ENCODE peak calls at places on chromosomes 16 and 17, in six cellular contexts. One of them, this sample, is unnamed.

GRCh38 chr17:55962931-55963378 is 190.3 kb upstream of the ANKFN1 start:
- DNase-seq in GM12878: no peak
- DNase-seq in SK-N-SH: no peak
- DNase-seq in H1: no peak
- DNase-seq in K562: no peak
- DNase-seq in HepG2: no peak
- DNase-seq in this sample: no peak

GRCh38 chr17:59651346-59651745 is 31.7 kb downstream of the CLTC start:
- DNase-seq in SK-N-SH: no peak
- DNase-seq in H1: no peak
- DNase-seq in HepG2: no peak
- DNase-seq in GM12878: no peak
- DNase-seq in K562: no peak
- DNase-seq in this sample: no peak

GRCh38 chr16:22198547-22199293 is 7.4 kb upstream of the EEF2K start:
- DNase-seq in GM12878: no peak
- DNase-seq in K562: no peak
- DNase-seq in HepG2: no peak
- DNase-seq in SK-N-SH: no peak
- DNase-seq in H1: no peak
- DNase-seq in this sample: no peak

GRCh38 chr16:58628845-58629680 is 563 bp downstream of the CNOT1 start:
- DNase-seq in GM12878: peak; percentile 17
- DNase-seq in H1: no peak
- DNase-seq in HepG2: peak; percentile 55
- DNase-seq in K562: peak; percentile 83
- DNase-seq in SK-N-SH: no peak
- DNase-seq in this sample: no peak

GRCh38 chr16:31385680-31386079 is 7.5 kb upstream of the ITGAD start:
- DNase-seq in HepG2: no peak
- DNase-seq in SK-N-SH: no peak
- DNase-seq in H1: no peak
- DNase-seq in K562: no peak
- DNase-seq in GM12878: no peak
- DNase-seq in this sample: peak; percentile 15

GRCh38 chr16:12260647-12261262 is 284.2 kb downstream of the SNX29 start:
- DNase-seq in GM12878: no peak
- DNase-seq in H1: no peak
- DNase-seq in K562: peak; percentile 82
- DNase-seq in SK-N-SH: no peak
- DNase-seq in HepG2: peak; percentile 94
- DNase-seq in this sample: peak; percentile 36

GRCh38 chr17:73089918-73090317 is 2.6 kb downstream of the SLC39A11 start:
- DNase-seq in SK-N-SH: no peak
- DNase-seq in H1: no peak
- DNase-seq in HepG2: peak; percentile 73
- DNase-seq in K562: no peak
- DNase-seq in GM12878: no peak
- DNase-seq in this sample: no peak

GRCh38 chr16:47317465-47318240 is 143.2 kb downstream of the ITFG1 start:
- DNase-seq in HepG2: no peak
- DNase-seq in K562: no peak
- DNase-seq in H1: no peak
- DNase-seq in GM12878: no peak
- DNase-seq in SK-N-SH: no peak
- DNase-seq in this sample: no peak

GRCh38 chr17:29929006-29929543 is 953 bp downstream of the SSH2 start:
- DNase-seq in HepG2: peak; percentile 21
- DNase-seq in K562: peak; percentile 40
- DNase-seq in SK-N-SH: peak; percentile 38
- DNase-seq in H1: no peak
- DNase-seq in GM12878: no peak
- DNase-seq in this sample: no peak

GRCh38 chr17:77501101-77501566 is 360.4 kb downstream of the SEC14L1 start:
- DNase-seq in SK-N-SH: peak; percentile 75
- DNase-seq in HepG2: peak; percentile 43
- DNase-seq in H1: no peak
- DNase-seq in GM12878: no peak
- DNase-seq in K562: peak; percentile 68
- DNase-seq in this sample: no peak

GRCh38 chr16:85114909-85115567 is 2.8 kb upstream of the CIBAR2 start:
- DNase-seq in H1: peak; percentile 83
- DNase-seq in HepG2: peak; percentile 78
- DNase-seq in GM12878: peak; percentile 56
- DNase-seq in K562: peak; percentile 93
- DNase-seq in SK-N-SH: peak; percentile 92
- DNase-seq in this sample: peak; percentile 85

GRCh38 chr16:6682142-6682811 is 650.4 kb upstream of the RBFOX1 start:
- DNase-seq in H1: peak; percentile 53
- DNase-seq in HepG2: peak; percentile 20
- DNase-seq in K562: peak; percentile 59
- DNase-seq in SK-N-SH: peak; percentile 53
- DNase-seq in GM12878: no peak
- DNase-seq in this sample: no peak

GRCh38 chr16:83125999-83126568 is 499.3 kb downstream of the CDH13 start:
- DNase-seq in HepG2: no peak
- DNase-seq in K562: no peak
- DNase-seq in SK-N-SH: no peak
- DNase-seq in GM12878: no peak
- DNase-seq in H1: no peak
- DNase-seq in this sample: no peak

GRCh38 chr17:72400863-72401262 is 280.0 kb downstream of the SOX9 start:
- DNase-seq in K562: no peak
- DNase-seq in GM12878: no peak
- DNase-seq in HepG2: no peak
- DNase-seq in SK-N-SH: no peak
- DNase-seq in H1: no peak
- DNase-seq in this sample: no peak

GRCh38 chr17:45936610-45937009 is 42.3 kb downstream of the MAPT start:
- DNase-seq in K562: no peak
- DNase-seq in HepG2: no peak
- DNase-seq in SK-N-SH: peak; percentile 47
- DNase-seq in GM12878: no peak
- DNase-seq in H1: no peak
- DNase-seq in this sample: no peak

GRCh38 chr17:28521296-28522085 is 15.3 kb downstream of the FOXN1 start:
- DNase-seq in K562: no peak
- DNase-seq in GM12878: no peak
- DNase-seq in HepG2: no peak
- DNase-seq in SK-N-SH: no peak
- DNase-seq in H1: no peak
- DNase-seq in this sample: no peak

GRCh38 chr16:30785126-30786106 is 1.6 kb downstream of the ZNF629 start:
- DNase-seq in K562: no peak
- DNase-seq in SK-N-SH: no peak
- DNase-seq in GM12878: no peak
- DNase-seq in H1: no peak
- DNase-seq in HepG2: no peak
- DNase-seq in this sample: no peak

GRCh38 chr16:16022683-16023064 is 73.3 kb downstream of the ABCC1 start:
- DNase-seq in HepG2: no peak
- DNase-seq in H1: no peak
- DNase-seq in GM12878: no peak
- DNase-seq in SK-N-SH: no peak
- DNase-seq in K562: peak; percentile 81
- DNase-seq in this sample: no peak

GRCh38 chr17:75740631-75741077 is 19.4 kb downstream of the ITGB4 start:
- DNase-seq in HepG2: no peak
- DNase-seq in GM12878: no peak
- DNase-seq in K562: no peak
- DNase-seq in SK-N-SH: no peak
- DNase-seq in H1: no peak
- DNase-seq in this sample: no peak

GRCh38 chr17:31394544-31394943 is 3.1 kb downstream of the RAB11FIP4 start:
- DNase-seq in H1: peak; percentile 53
- DNase-seq in GM12878: no peak
- DNase-seq in SK-N-SH: no peak
- DNase-seq in K562: peak; percentile 73
- DNase-seq in HepG2: peak; percentile 56
- DNase-seq in this sample: no peak

GRCh38 chr16:85315871-85316270 is 203.6 kb upstream of the CIBAR2 start:
- DNase-seq in K562: no peak
- DNase-seq in H1: no peak
- DNase-seq in GM12878: no peak
- DNase-seq in SK-N-SH: no peak
- DNase-seq in HepG2: no peak
- DNase-seq in this sample: no peak

GRCh38 chr17:27294689-27295630 is 1.0 kb downstream of the WSB1 start:
- DNase-seq in H1: no peak
- DNase-seq in SK-N-SH: peak; percentile 48
- DNase-seq in K562: peak; percentile 91
- DNase-seq in HepG2: peak; percentile 31
- DNase-seq in GM12878: peak; percentile 66
- DNase-seq in this sample: peak; percentile 24

GRCh38 chr17:82246365-82247174 is 17.7 kb downstream of the SLC16A3 start:
- DNase-seq in H1: no peak
- DNase-seq in SK-N-SH: peak; percentile 44
- DNase-seq in GM12878: no peak
- DNase-seq in HepG2: no peak
- DNase-seq in K562: no peak
- DNase-seq in this sample: no peak

GRCh38 chr16:17466876-17467275 is 3.9 kb downstream of the XYLT1 start:
- DNase-seq in SK-N-SH: no peak
- DNase-seq in K562: no peak
- DNase-seq in HepG2: no peak
- DNase-seq in H1: no peak
- DNase-seq in GM12878: no peak
- DNase-seq in this sample: no peak

GRCh38 chr17:79619636-79620206 is 8.9 kb upstream of the RBFOX3 start:
- DNase-seq in GM12878: no peak
- DNase-seq in SK-N-SH: peak; percentile 29
- DNase-seq in H1: no peak
- DNase-seq in HepG2: no peak
- DNase-seq in K562: no peak
- DNase-seq in this sample: no peak
- H3K9ac ChIP-seq in GM12878: no peak overlapping the region
- H3K9ac ChIP-seq in SK-N-SH: no peak overlapping the region
- H3K9ac ChIP-seq in H1: no peak overlapping the region
- H3K9ac ChIP-seq in HepG2: no peak overlapping the region
- H3K9ac ChIP-seq in K562: no peak overlapping the region
- H3K9ac ChIP-seq in this sample: no peak overlapping the region

DNA sequence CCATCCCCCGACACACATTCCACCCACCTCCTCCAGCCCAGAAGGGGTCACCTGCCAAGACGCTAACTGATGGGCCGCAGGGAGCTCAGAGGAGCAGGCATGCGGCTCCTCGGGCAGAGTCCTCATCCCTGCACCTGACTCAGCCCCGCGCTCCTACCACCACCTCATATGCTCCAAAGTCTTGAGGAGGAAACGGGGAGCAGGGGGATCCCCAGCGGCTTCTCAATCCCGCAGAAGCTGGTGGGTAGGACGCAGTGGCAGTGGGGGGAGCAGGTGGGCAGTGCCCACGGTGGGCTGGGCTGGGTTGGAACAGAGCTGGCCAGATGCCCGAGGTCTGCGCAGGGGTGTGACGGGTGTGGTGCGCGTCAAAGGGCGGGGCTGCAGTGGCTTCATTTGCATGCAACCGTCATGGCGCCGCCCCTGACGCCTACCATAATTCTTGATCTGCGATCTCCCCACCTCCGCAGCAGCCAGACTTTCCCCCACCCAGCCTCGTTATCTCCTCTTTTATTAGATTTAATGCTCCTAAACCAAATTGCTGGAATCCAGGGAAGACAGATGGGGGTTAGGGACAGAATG is 39.0 kb upstream of the EMP2 start:
- DNase-seq in SK-N-SH: peak; percentile 75
- DNase-seq in K562: peak; percentile 71
- DNase-seq in H1: no peak
- DNase-seq in GM12878: no peak
- DNase-seq in HepG2: no peak
- DNase-seq in this sample: no peak
- H3K79me2 ChIP-seq in SK-N-SH: no peaks in the 10 kb centered on the region
- H3K79me2 ChIP-seq in K562: no peaks in the 10 kb centered on the region
- H3K79me2 ChIP-seq in H1: no peaks in the 10 kb centered on the region
- H3K79me2 ChIP-seq in GM12878: no peaks in the 10 kb centered on the region
- H3K79me2 ChIP-seq in HepG2: no peaks in the 10 kb centered on the region
- H3K79me2 ChIP-seq in this sample: no peaks in the 10 kb centered on the region

DNA sequence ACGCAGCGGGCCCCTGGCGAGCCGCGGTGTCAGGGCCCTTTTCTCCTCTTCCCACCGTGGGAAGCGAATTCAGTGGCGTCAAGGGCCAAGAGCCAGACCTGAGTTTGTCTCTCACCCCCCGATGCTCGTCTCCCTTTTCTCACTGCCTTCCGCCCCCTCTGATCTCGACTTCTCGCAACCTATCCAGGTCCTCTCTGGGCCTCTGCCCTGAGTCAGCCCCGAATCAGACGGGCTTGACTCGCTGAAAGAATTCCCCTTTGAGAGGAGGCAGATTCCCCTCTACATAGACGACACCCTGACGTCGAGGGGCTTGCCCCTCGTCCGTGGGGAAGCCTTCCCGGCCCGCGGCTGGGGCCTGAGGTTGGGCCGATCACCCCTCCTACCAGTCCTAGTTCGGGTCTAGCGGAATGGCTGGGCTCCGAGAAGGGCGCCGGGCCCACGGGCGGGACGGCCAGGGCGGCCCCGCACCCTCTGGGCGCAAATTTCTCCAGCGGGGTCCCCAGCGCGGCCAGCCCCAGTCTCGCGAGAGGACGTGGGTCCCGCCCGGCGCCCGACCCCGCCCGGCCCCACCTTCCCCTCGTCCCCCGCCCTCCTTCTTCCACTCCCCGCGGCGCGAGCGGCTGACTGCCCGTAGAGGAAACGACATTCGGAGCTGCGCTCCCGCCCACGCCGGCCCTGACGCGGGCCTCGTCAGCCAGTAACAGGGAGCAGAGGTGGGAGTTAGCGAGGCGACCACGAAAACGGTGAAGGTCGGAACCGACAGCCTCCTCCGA is at the start of gene GGNBP2:
- DNase-seq in K562: peak; percentile 96
- DNase-seq in GM12878: peak; percentile 66
- DNase-seq in SK-N-SH: peak; percentile 97
- DNase-seq in H1: peak; percentile 46
- DNase-seq in HepG2: peak; percentile 83
- DNase-seq in this sample: peak; percentile 76
- TF ChIP-seq JUND in K562: no peak
- TF ChIP-seq JUND in GM12878: no peak
- TF ChIP-seq JUND in SK-N-SH: no peak
- TF ChIP-seq JUND in H1: no peak
- TF ChIP-seq JUND in HepG2: no peak
- TF ChIP-seq JUND in this sample: no peak

GRCh38 chr16:26053889-26054288 is 362.1 kb downstream of the HS3ST4 start:
- DNase-seq in K562: no peak
- DNase-seq in HepG2: no peak
- DNase-seq in H1: no peak
- DNase-seq in SK-N-SH: no peak
- DNase-seq in GM12878: no peak
- DNase-seq in this sample: no peak

GRCh38 chr16:26050489-26050888 is 358.7 kb downstream of the HS3ST4 start:
- DNase-seq in HepG2: no peak
- DNase-seq in SK-N-SH: no peak
- DNase-seq in K562: no peak
- DNase-seq in GM12878: no peak
- DNase-seq in H1: no peak
- DNase-seq in this sample: no peak

DNA sequence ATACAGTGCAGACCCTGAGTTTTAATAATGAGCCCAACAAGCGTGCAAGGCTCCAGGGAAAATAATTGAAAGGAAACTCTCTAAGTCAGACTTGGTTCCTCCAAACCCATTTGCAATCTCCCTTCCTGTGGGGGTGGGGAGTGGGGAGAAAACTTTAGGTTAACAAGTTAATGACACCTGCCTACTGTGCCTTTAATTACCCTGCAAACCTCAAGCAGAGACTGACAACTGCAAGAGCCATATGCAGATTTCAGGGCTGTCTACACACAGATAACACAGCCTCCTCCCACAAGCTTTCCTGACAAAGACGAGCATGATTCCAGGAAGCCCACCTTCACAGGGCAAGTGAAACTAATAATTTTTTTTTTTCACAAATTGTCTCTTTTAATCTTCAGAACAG is 359.3 kb downstream of the HS3ST4 start:
- DNase-seq in SK-N-SH: no peak
- DNase-seq in H1: peak; percentile 15
- DNase-seq in GM12878: no peak
- DNase-seq in HepG2: no peak
- DNase-seq in K562: no peak
- DNase-seq in this sample: no peak
- H3K9ac ChIP-seq in SK-N-SH: no peak overlapping the region
- H3K9ac ChIP-seq in H1: no peak overlapping the region
- H3K9ac ChIP-seq in GM12878: no peak overlapping the region
- H3K9ac ChIP-seq in HepG2: no peak overlapping the region
- H3K9ac ChIP-seq in K562: no peak overlapping the region
- H3K9ac ChIP-seq in this sample: no peak overlapping the region

This sample was measured in HCT116.